ENCODE peak calls at places on chromosomes 16 and 17, in nine cellular contexts. K is CD4-positive, alpha-beta memory T cell; U is CD8-positive, alpha-beta memory T cell; J is aorta; P is Peyer's patch; W is AG04450; R is fibroblast of lung; B is OCI-LY7; A is body of pancreas. T is an unnamed sample.
A peak's percentile ranks its signal among the peaks of the same experiment; 100 is the strongest.

GRCh38 chr16:85582177-85582888 is 30.8 kb upstream of the GSE1 start:
- DNase-seq in K (peak; percentile 6), U (no peak), J (no peak), P (no peak), W (no peak), R (no peak), B (no peak), A (no peak), T (no peak)

GRCh38 chr16:17305694-17306093 is 165.1 kb downstream of the XYLT1 start:
- DNase-seq in K (no peak), U (no peak), J (no peak), P (no peak), W (no peak), R (no peak), B (no peak), A (no peak), T (no peak)

GRCh38 chr17:9170822-9171221 is 149.5 kb downstream of the NTN1 start:
- DNase-seq in K (no peak), U (no peak), J (no peak), P (peak; percentile 53), W (no peak), R (no peak), B (no peak), A (no peak), T (peak; percentile 66)

GRCh38 chr16:57592591-57593003 is 35.8 kb upstream of the ADGRG1 start:
- DNase-seq in K (peak; percentile 83), U (peak; percentile 86), J (no peak), P (peak; percentile 53), W (no peak), R (no peak), B (no peak), A (no peak), T (peak; percentile 55)

GRCh38 chr17:76826290-76827138 is 41.7 kb upstream of the MGAT5B start:
- DNase-seq in K (no peak), U (no peak), J (no peak), P (no peak), W (no peak), R (no peak), B (no peak), A (no peak), T (no peak)

GRCh38 chr17:32876414-32877163 is at the start of gene MYO1D:
- DNase-seq in K (peak; percentile 87), U (peak; percentile 56), J (peak; percentile 72), P (peak; percentile 88), W (no peak), R (no peak), B (peak; percentile 10), A (peak; percentile 81), T (peak; percentile 81)

GRCh38 chr16:58230259-58230658 is 32.4 kb upstream of the CSNK2A2 start:
- DNase-seq in K (no peak), U (no peak), J (no peak), P (no peak), W (no peak), R (no peak), B (no peak), A (no peak), T (no peak)

GRCh38 chr16:22425036-22425801 is 50.8 kb upstream of the CDR2 start:
- DNase-seq in K (no peak), U (no peak), J (peak; percentile 78), P (no peak), W (no peak), R (peak; percentile 34), B (no peak), A (no peak), T (no peak)

GRCh38 chr17:44197980-44198720 is 1.5 kb downstream of the ATXN7L3 start:
- DNase-seq in K (peak; percentile 72), U (peak; percentile 47), J (no peak), P (no peak), W (no peak), R (peak; percentile 81), B (peak; percentile 65), A (no peak), T (peak; percentile 48)

GRCh38 chr17:66727634-66728570 is 107.0 kb upstream of the CACNG5 start:
- DNase-seq in K (no peak), U (no peak), J (peak; percentile 65), P (peak; percentile 58), W (no peak), R (peak; percentile 50), B (peak; percentile 71), A (peak; percentile 78), T (peak; percentile 26)

GRCh38 chr16:62870554-62870953 is 834.3 kb upstream of the CDH8 start:
- DNase-seq in K (no peak), U (no peak), J (no peak), P (no peak), W (no peak), R (no peak), B (no peak), A (no peak), T (no peak)

GRCh38 chr16:4800290-4801041 is 2.0 kb downstream of the ROGDI start:
- DNase-seq in K (no peak), U (no peak), J (no peak), P (peak; percentile 84), W (no peak), R (no peak), B (no peak), A (peak; percentile 89), T (peak; percentile 78)

GRCh38 chr17:61285483-61286320 is 113.9 kb upstream of the TBX2 start:
- DNase-seq in K (no peak), U (no peak), J (no peak), P (no peak), W (peak; percentile 85), R (peak; percentile 98), B (no peak), A (no peak), T (no peak)

GRCh38 chr16:3518983-3519343 is 18.2 kb downstream of the CLUAP1 start:
- DNase-seq in K (no peak), U (no peak), J (no peak), P (no peak), W (no peak), R (no peak), B (no peak), A (no peak), T (no peak)

GRCh38 chr17:55305321-55306087 is 40.7 kb downstream of the HLF start:
- DNase-seq in K (no peak), U (no peak), J (no peak), P (no peak), W (no peak), R (no peak), B (no peak), A (no peak), T (no peak)

GRCh38 chr17:1787301-1787902 is 25.5 kb downstream of the SERPINF1 start:
- DNase-seq in K (no peak), U (no peak), J (peak; percentile 87), P (peak; percentile 83), W (peak; percentile 77), R (peak; percentile 93), B (no peak), A (peak; percentile 55), T (peak; percentile 99)

GRCh38 chr17:59762022-59762825 is 54.8 kb downstream of the VMP1 start:
- DNase-seq in K (no peak), U (no peak), J (no peak), P (no peak), W (no peak), R (peak; percentile 84), B (no peak), A (peak; percentile 49), T (no peak)

DNA sequence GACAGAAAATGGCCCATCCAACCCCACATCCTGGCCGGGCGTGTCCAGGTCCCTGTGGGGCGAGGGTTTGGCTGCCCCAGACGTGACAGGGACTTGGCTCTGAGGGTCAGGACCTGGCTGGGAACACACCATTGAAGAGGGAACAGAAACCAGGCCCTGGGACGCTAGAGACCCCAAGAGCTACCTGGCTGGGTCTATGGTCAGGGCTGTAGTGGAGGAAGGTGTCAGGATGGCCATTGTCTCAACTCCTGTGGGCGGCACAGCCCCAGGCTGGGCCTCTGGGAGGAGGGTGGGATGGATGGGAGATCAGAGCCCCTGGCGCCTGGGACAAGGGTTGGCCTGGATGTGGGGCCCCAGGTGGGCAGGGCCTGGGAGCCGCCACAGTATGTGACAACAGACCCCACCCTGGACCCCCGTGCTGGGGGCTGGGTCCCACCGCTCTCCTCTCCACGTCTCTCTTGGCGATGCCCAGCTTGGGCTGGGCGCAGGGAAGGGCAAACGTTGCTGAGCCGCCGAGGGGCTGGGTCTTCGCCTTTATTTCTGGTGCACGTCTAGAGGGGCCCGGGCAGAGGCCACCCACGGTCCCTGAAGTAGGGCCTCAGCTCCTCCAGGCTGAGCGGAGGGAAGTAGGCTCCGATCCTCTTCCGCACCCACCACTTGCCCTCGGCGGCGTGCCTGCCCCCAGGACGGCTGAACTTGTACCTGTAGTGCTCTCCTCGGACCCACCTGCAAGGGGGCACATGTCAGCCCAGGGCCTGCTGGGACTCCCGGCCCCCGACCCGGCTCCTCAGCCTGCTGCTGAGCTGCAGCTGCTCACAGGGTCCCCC is 53.7 kb upstream of the GNG13 start:
- DNase-seq in K (no peak), U (no peak), J (peak; percentile 39), P (no peak), W (no peak), R (no peak), B (no peak), A (no peak), T (no peak)
- H3K9me3 ChIP-seq in K (no peaks in the 10 kb centered on the region), U (no peaks in the 10 kb centered on the region), J (no peaks in the 10 kb centered on the region), P (no peaks in the 10 kb centered on the region), W (peaks cover 88% of the 10 kb centered on the region), R (no peaks in the 10 kb centered on the region), B (no peaks in the 10 kb centered on the region), A (no peaks in the 10 kb centered on the region), T (no peaks in the 10 kb centered on the region)

DNA sequence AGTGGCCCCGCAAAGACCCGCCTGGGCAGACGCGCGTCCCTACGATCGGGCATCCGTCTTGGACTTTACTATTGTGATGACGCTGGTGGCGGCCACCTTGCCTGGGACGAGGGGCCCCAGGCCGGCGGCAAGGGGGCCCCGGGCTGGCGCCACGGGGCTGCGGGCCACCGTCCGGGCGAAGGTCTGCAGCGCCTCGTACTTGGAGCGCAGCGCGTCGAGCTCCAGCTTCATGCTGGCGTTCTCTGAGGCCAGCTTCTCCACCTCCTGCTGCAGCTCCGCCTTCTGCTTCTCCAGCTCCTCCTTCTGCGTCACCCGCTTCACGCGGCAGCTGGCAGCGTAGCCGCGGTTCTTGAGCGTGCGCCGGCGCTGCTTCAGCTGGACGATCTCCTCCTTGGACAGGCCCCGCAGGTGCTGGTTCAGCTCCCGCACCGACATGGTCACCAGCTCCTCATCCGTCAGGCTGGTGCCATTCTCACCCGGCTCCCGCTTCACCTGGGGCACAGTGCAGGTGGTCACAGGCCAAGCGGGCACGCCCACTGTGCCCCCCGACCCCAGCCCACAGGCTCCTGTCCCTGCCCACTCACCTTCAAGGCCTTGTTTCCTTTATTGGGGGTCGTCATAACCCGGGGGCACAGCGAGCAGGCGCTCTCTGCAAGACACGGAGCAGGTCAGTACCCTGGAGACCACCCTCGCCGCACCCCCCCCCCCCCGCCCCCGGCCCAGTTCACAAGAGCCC is 4.8 kb upstream of the SIRT7 start:
- DNase-seq in K (no peak), U (no peak), J (no peak), P (no peak), W (no peak), R (no peak), B (no peak), A (no peak), T (no peak)
- H3K4me3 ChIP-seq in K (no peak overlapping the region), U (no peak overlapping the region), J (no peak overlapping the region), P (no peak overlapping the region), W (peak overlapping the region; percentile 58), R (peak overlapping the region; percentile 4), B (no peak overlapping the region), A (no peak overlapping the region), T (no peak overlapping the region)

GRCh38 chr17:69414408-69415274 is at the start of gene MAP2K6:
- DNase-seq in K (peak; percentile 87), U (peak; percentile 76), J (peak; percentile 88), P (peak; percentile 81), W (no peak), R (peak; percentile 83), B (peak; percentile 91), A (peak; percentile 76), T (peak; percentile 82)
- H3K27ac ChIP-seq in K (peak within 1 kb of the TSS; percentile 17), U (no peak within 1 kb of the TSS), J (no peak within 1 kb of the TSS), P (peak within 1 kb of the TSS; percentile 69), W (no peak within 1 kb of the TSS), R (peak within 1 kb of the TSS; percentile 23), B (peak within 1 kb of the TSS; percentile 68), A (peak within 1 kb of the TSS; percentile 49), T (no peak within 1 kb of the TSS)

GRCh38 chr16:75035410-75035968 is 36.7 kb downstream of the ZNRF1 start:
- DNase-seq in K (no peak), U (no peak), J (no peak), P (no peak), W (no peak), R (no peak), B (no peak), A (no peak), T (no peak)
- H3K9me3 ChIP-seq in K (no peaks in the 10 kb centered on the region), U (no peaks in the 10 kb centered on the region), J (peaks cover 4% of the 10 kb centered on the region), P (no peaks in the 10 kb centered on the region), W (peaks cover 12% of the 10 kb centered on the region), R (no peaks in the 10 kb centered on the region), B (peaks cover 11% of the 10 kb centered on the region), A (no peaks in the 10 kb centered on the region), T (no peaks in the 10 kb centered on the region)